ENCODE peak calls at places on chromosomes 7 and 10, in eight cellular contexts. One of them, this sample, is unnamed.

GRCh38 chr10:82221750-82222149 is 346.8 kb downstream of the NRG3 start:
- DNase-seq in Panc1: no peak
- DNase-seq in HCT116: no peak
- DNase-seq in GM12891: no peak
- DNase-seq in transverse colon: peak
- DNase-seq in suprapubic skin: no peak
- DNase-seq in HL-60: no peak
- DNase-seq in K562: no peak
- DNase-seq in this sample: no peak

GRCh38 chr7:33130184-33130583 is 820 bp downstream of the BBS9 start:
- DNase-seq in Panc1: no peak
- DNase-seq in HCT116: no peak
- DNase-seq in GM12891: no peak
- DNase-seq in transverse colon: no peak
- DNase-seq in suprapubic skin: no peak
- DNase-seq in HL-60: no peak
- DNase-seq in K562: no peak
- DNase-seq in this sample: no peak

GRCh38 chr10:47388879-47389278 is 4.8 kb upstream of the ZNF488 start:
- DNase-seq in Panc1: no peak
- DNase-seq in HCT116: no peak
- DNase-seq in GM12891: no peak
- DNase-seq in transverse colon: no peak
- DNase-seq in suprapubic skin: no peak
- DNase-seq in HL-60: no peak
- DNase-seq in K562: peak
- DNase-seq in this sample: no peak

GRCh38 chr7:114085592-114086490 is 167.0 kb upstream of the PPP1R3A start:
- DNase-seq in Panc1: no peak
- DNase-seq in HCT116: peak
- DNase-seq in GM12891: no peak
- DNase-seq in transverse colon: peak
- DNase-seq in suprapubic skin: peak
- DNase-seq in HL-60: no peak
- DNase-seq in K562: no peak
- DNase-seq in this sample: no peak

GRCh38 chr7:81260152-81260551 is 341.3 kb upstream of the SEMA3C start:
- DNase-seq in Panc1: no peak
- DNase-seq in HCT116: no peak
- DNase-seq in GM12891: no peak
- DNase-seq in transverse colon: no peak
- DNase-seq in suprapubic skin: no peak
- DNase-seq in HL-60: no peak
- DNase-seq in K562: no peak
- DNase-seq in this sample: no peak

GRCh38 chr7:27478104-27478503 is 184.6 kb downstream of the HIBADH start:
- DNase-seq in Panc1: no peak
- DNase-seq in HCT116: no peak
- DNase-seq in GM12891: no peak
- DNase-seq in transverse colon: no peak
- DNase-seq in suprapubic skin: no peak
- DNase-seq in HL-60: no peak
- DNase-seq in K562: no peak
- DNase-seq in this sample: no peak

GRCh38 chr10:106573106-106573505 is 591.4 kb downstream of the SORCS1 start:
- DNase-seq in Panc1: no peak
- DNase-seq in HCT116: no peak
- DNase-seq in GM12891: no peak
- DNase-seq in transverse colon: no peak
- DNase-seq in suprapubic skin: no peak
- DNase-seq in HL-60: no peak
- DNase-seq in K562: no peak
- DNase-seq in this sample: no peak

GRCh38 chr7:1813394-1814088 is 143.5 kb downstream of the ELFN1 start:
- DNase-seq in Panc1: no peak
- DNase-seq in HCT116: no peak
- DNase-seq in GM12891: no peak
- DNase-seq in transverse colon: no peak
- DNase-seq in suprapubic skin: no peak
- DNase-seq in HL-60: no peak
- DNase-seq in K562: no peak
- DNase-seq in this sample: no peak

GRCh38 chr10:82558208-82558607 is 683.2 kb downstream of the NRG3 start:
- DNase-seq in Panc1: no peak
- DNase-seq in HCT116: no peak
- DNase-seq in GM12891: no peak
- DNase-seq in transverse colon: no peak
- DNase-seq in suprapubic skin: no peak
- DNase-seq in HL-60: no peak
- DNase-seq in K562: no peak
- DNase-seq in this sample: no peak

GRCh38 chr10:70323697-70324340 is 40.0 kb upstream of the NPFFR1 start:
- DNase-seq in Panc1: no peak
- DNase-seq in HCT116: no peak
- DNase-seq in GM12891: no peak
- DNase-seq in transverse colon: no peak
- DNase-seq in suprapubic skin: peak
- DNase-seq in HL-60: no peak
- DNase-seq in K562: no peak
- DNase-seq in this sample: no peak

GRCh38 chr10:110460111-110460809 is 37.4 kb upstream of the DUSP5 start:
- DNase-seq in Panc1: no peak
- DNase-seq in HCT116: no peak
- DNase-seq in GM12891: no peak
- DNase-seq in transverse colon: peak
- DNase-seq in suprapubic skin: no peak
- DNase-seq in HL-60: no peak
- DNase-seq in K562: no peak
- DNase-seq in this sample: no peak

GRCh38 chr10:103055105-103055504 is 137.0 kb downstream of the CNNM2 start:
- DNase-seq in Panc1: no peak
- DNase-seq in HCT116: no peak
- DNase-seq in GM12891: no peak
- DNase-seq in transverse colon: no peak
- DNase-seq in suprapubic skin: no peak
- DNase-seq in HL-60: no peak
- DNase-seq in K562: no peak
- DNase-seq in this sample: no peak

GRCh38 chr10:17805921-17806577 is 3.1 kb upstream of the MRC1 start:
- DNase-seq in Panc1: no peak
- DNase-seq in HCT116: peak
- DNase-seq in GM12891: no peak
- DNase-seq in transverse colon: no peak
- DNase-seq in suprapubic skin: no peak
- DNase-seq in HL-60: no peak
- DNase-seq in K562: no peak
- DNase-seq in this sample: no peak

GRCh38 chr10:71463111-71463510 is 66.4 kb downstream of the CDH23 start:
- DNase-seq in Panc1: no peak
- DNase-seq in HCT116: no peak
- DNase-seq in GM12891: no peak
- DNase-seq in transverse colon: no peak
- DNase-seq in suprapubic skin: no peak
- DNase-seq in HL-60: no peak
- DNase-seq in K562: no peak
- DNase-seq in this sample: no peak

GRCh38 chr10:52172581-52172980 is 141.5 kb upstream of the DKK1 start:
- DNase-seq in Panc1: no peak
- DNase-seq in HCT116: no peak
- DNase-seq in GM12891: no peak
- DNase-seq in transverse colon: no peak
- DNase-seq in suprapubic skin: no peak
- DNase-seq in HL-60: no peak
- DNase-seq in K562: no peak
- DNase-seq in this sample: no peak

GRCh38 chr10:43287056-43288007 is 20.5 kb upstream of the RASGEF1A start:
- DNase-seq in Panc1: peak
- DNase-seq in HCT116: peak
- DNase-seq in GM12891: no peak
- DNase-seq in transverse colon: peak
- DNase-seq in suprapubic skin: peak
- DNase-seq in HL-60: peak
- DNase-seq in K562: peak
- DNase-seq in this sample: no peak

GRCh38 chr7:18702071-18702829 is 206.7 kb downstream of the HDAC9 start:
- DNase-seq in Panc1: no peak
- DNase-seq in HCT116: no peak
- DNase-seq in GM12891: no peak
- DNase-seq in transverse colon: no peak
- DNase-seq in suprapubic skin: no peak
- DNase-seq in HL-60: no peak
- DNase-seq in K562: no peak
- DNase-seq in this sample: no peak
- TF ChIP-seq POLR2AphosphoS5 in Panc1: no peak
- TF ChIP-seq POLR2AphosphoS5 in HCT116: no peak
- TF ChIP-seq POLR2AphosphoS5 in GM12891: no peak
- TF ChIP-seq POLR2AphosphoS5 in transverse colon: no peak
- TF ChIP-seq POLR2AphosphoS5 in suprapubic skin: no peak
- TF ChIP-seq POLR2AphosphoS5 in HL-60: no peak
- TF ChIP-seq POLR2AphosphoS5 in K562: no peak
- TF ChIP-seq POLR2AphosphoS5 in this sample: no peak

GRCh38 chr10:119166564-119166963 is 1.1 kb upstream of the SFXN4 start:
- DNase-seq in Panc1: no peak
- DNase-seq in HCT116: no peak
- DNase-seq in GM12891: no peak
- DNase-seq in transverse colon: no peak
- DNase-seq in suprapubic skin: no peak
- DNase-seq in HL-60: no peak
- DNase-seq in K562: no peak
- DNase-seq in this sample: no peak
- TF ChIP-seq POLR2AphosphoS5 in Panc1: no peak
- TF ChIP-seq POLR2AphosphoS5 in HCT116: no peak
- TF ChIP-seq POLR2AphosphoS5 in GM12891: no peak
- TF ChIP-seq POLR2AphosphoS5 in transverse colon: no peak
- TF ChIP-seq POLR2AphosphoS5 in suprapubic skin: no peak
- TF ChIP-seq POLR2AphosphoS5 in HL-60: no peak
- TF ChIP-seq POLR2AphosphoS5 in K562: no peak
- TF ChIP-seq POLR2AphosphoS5 in this sample: no peak

GRCh38 chr7:65269150-65269856 is 104.4 kb upstream of the ZNF92 start:
- DNase-seq in Panc1: no peak
- DNase-seq in HCT116: peak
- DNase-seq in GM12891: no peak
- DNase-seq in transverse colon: no peak
- DNase-seq in suprapubic skin: no peak
- DNase-seq in HL-60: no peak
- DNase-seq in K562: peak
- DNase-seq in this sample: peak
- TF ChIP-seq POLR2AphosphoS5 in Panc1: no peak
- TF ChIP-seq POLR2AphosphoS5 in HCT116: no peak
- TF ChIP-seq POLR2AphosphoS5 in GM12891: no peak
- TF ChIP-seq POLR2AphosphoS5 in transverse colon: no peak
- TF ChIP-seq POLR2AphosphoS5 in suprapubic skin: no peak
- TF ChIP-seq POLR2AphosphoS5 in HL-60: no peak
- TF ChIP-seq POLR2AphosphoS5 in K562: peak
- TF ChIP-seq POLR2AphosphoS5 in this sample: peak

DNA sequence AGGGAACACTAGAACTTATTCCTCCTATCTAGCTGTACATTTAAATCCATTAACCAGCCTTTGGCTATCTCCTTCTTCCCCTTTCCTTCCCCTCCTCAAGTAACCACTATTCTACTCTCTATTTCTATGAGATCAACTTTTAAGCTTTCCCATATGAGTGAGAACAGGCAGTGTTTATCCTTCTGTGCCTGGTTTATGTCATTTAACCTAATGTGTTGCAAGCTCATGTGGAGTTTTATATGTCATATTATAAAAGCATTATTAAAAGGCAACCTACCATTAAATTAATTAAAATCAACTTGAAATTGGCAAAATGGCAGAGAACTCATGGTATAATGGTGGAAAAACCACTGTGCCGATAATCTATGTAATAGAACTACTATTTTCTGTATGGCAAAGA is 81.6 kb downstream of the LRRN3 start:
- DNase-seq in Panc1: no peak
- DNase-seq in HCT116: no peak
- DNase-seq in GM12891: no peak
- DNase-seq in transverse colon: no peak
- DNase-seq in suprapubic skin: no peak
- DNase-seq in HL-60: no peak
- DNase-seq in K562: no peak
- DNase-seq in this sample: no peak
- TF ChIP-seq POLR2AphosphoS5 in Panc1: no peak
- TF ChIP-seq POLR2AphosphoS5 in HCT116: no peak
- TF ChIP-seq POLR2AphosphoS5 in GM12891: no peak
- TF ChIP-seq POLR2AphosphoS5 in transverse colon: no peak
- TF ChIP-seq POLR2AphosphoS5 in suprapubic skin: no peak
- TF ChIP-seq POLR2AphosphoS5 in HL-60: no peak
- TF ChIP-seq POLR2AphosphoS5 in K562: no peak
- TF ChIP-seq POLR2AphosphoS5 in this sample: no peak

GRCh38 chr10:83908506-83908905 is 230.8 kb upstream of the GHITM start:
- DNase-seq in Panc1: no peak
- DNase-seq in HCT116: no peak
- DNase-seq in GM12891: no peak
- DNase-seq in transverse colon: no peak
- DNase-seq in suprapubic skin: no peak
- DNase-seq in HL-60: peak
- DNase-seq in K562: no peak
- DNase-seq in this sample: no peak

DNA sequence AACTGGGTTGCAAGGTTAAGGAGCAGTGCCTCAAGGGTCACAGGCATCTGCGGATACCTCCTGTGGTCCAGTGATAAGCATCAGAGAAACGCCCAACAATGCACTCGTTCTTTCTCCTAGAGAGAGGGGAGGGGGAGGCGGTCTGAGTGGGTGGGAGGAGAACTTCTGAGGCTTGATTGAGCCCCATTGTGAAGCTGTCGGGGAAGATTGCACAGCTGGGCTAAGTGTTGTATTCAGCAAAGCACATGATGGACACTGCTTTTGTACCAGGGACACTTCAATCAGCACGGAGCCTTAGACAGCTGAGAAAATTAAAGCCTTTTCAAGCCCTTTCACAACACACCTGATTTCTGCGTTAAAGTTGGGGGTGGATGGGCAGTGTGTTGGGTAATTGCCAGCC is 230.3 kb upstream of the GHITM start:
- DNase-seq in Panc1: no peak
- DNase-seq in HCT116: no peak
- DNase-seq in GM12891: no peak
- DNase-seq in transverse colon: no peak
- DNase-seq in suprapubic skin: no peak
- DNase-seq in HL-60: no peak
- DNase-seq in K562: no peak
- DNase-seq in this sample: no peak
- TF ChIP-seq POLR2AphosphoS5 in Panc1: no peak
- TF ChIP-seq POLR2AphosphoS5 in HCT116: no peak
- TF ChIP-seq POLR2AphosphoS5 in GM12891: no peak
- TF ChIP-seq POLR2AphosphoS5 in transverse colon: no peak
- TF ChIP-seq POLR2AphosphoS5 in suprapubic skin: no peak
- TF ChIP-seq POLR2AphosphoS5 in HL-60: no peak
- TF ChIP-seq POLR2AphosphoS5 in K562: no peak
- TF ChIP-seq POLR2AphosphoS5 in this sample: no peak

DNA sequence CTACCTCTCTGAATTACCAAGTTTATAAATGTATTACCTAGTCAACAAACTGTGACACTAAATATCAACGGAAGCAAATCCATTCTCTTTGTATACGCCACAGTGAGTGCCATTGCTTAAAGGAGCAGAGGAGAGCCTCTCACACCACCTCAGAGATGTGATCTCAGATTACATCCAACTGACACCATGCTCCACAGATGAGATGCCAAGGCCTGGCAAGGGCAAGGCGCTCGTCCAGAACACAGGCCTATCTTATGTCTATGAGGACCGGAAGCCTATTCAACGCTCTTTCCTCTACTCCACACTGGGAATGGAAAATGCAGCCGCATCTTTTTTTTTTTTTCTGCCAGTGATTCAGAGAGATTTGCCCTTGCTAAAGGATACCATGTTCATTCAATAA is 11.4 kb downstream of the PDIA4 start:
- DNase-seq in Panc1: no peak
- DNase-seq in HCT116: no peak
- DNase-seq in GM12891: no peak
- DNase-seq in transverse colon: no peak
- DNase-seq in suprapubic skin: no peak
- DNase-seq in HL-60: no peak
- DNase-seq in K562: no peak
- DNase-seq in this sample: no peak
- TF ChIP-seq POLR2AphosphoS5 in Panc1: no peak
- TF ChIP-seq POLR2AphosphoS5 in HCT116: no peak
- TF ChIP-seq POLR2AphosphoS5 in GM12891: no peak
- TF ChIP-seq POLR2AphosphoS5 in transverse colon: no peak
- TF ChIP-seq POLR2AphosphoS5 in suprapubic skin: no peak
- TF ChIP-seq POLR2AphosphoS5 in HL-60: no peak
- TF ChIP-seq POLR2AphosphoS5 in K562: no peak
- TF ChIP-seq POLR2AphosphoS5 in this sample: no peak